ENCODE peak calls at places on chromosomes 3 and 15, in four cellular contexts. T is kidney, K is Peyer's patch, Y is neural progenitor cell. P is an unnamed sample. For H3K4me1 and H3K9me3, the result is how much of the 10 kb centered on the place peaks cover.

GRCh38 chr15:47965297-47965696 is 155.5 kb upstream of the SLC24A5 start:
- DNase-seq in T (no peak), K (no peak), Y (peak), P (no peak)

GRCh38 chr3:127487196-127487595 is 103.3 kb downstream of the TPRA1 start:
- DNase-seq in Y (no peak), K (no peak), T (no peak), P (no peak)

GRCh38 chr3:172516318-172517214 is 6.7 kb downstream of the TNFSF10 start:
- DNase-seq in Y (no peak), K (no peak), T (no peak), P (no peak)

GRCh38 chr3:36488077-36488789 is 107.9 kb downstream of the STAC start:
- DNase-seq in T (no peak), Y (no peak), K (no peak), P (no peak)

GRCh38 chr3:193805448-193805847 is 212.4 kb downstream of the OPA1 start:
- DNase-seq in T (peak), K (no peak), Y (no peak), P (no peak)

GRCh38 chr15:83088876-83089275 is 18.6 kb upstream of the TM6SF1 start:
- DNase-seq in Y (no peak), K (no peak), T (no peak), P (no peak)

GRCh38 chr3:126259411-126260391 is 79.3 kb upstream of the ALDH1L1 start:
- DNase-seq in Y (peak), T (no peak), K (no peak), P (no peak)

GRCh38 chr3:173945081-173945652 is 547.6 kb downstream of the NLGN1 start:
- DNase-seq in T (no peak), Y (no peak), K (no peak), P (no peak)

GRCh38 chr3:125148016-125148812 is 64.3 kb downstream of the SLC12A8 start:
- DNase-seq in T (no peak), K (no peak), Y (no peak), P (no peak)

GRCh38 chr15:78035861-78036476 is 41.5 kb downstream of the TBC1D2B start:
- DNase-seq in K (no peak), Y (no peak), T (no peak), P (no peak)

GRCh38 chr3:129034650-129035049 is 25.9 kb upstream of the GP9 start:
- DNase-seq in T (no peak), K (no peak), Y (no peak), P (no peak)

GRCh38 chr3:128703561-128703960 is 22.4 kb upstream of the RAB7A start:
- DNase-seq in T (no peak), Y (no peak), K (no peak), P (no peak)

GRCh38 chr3:176579741-176580185 is 617.5 kb downstream of the TBL1XR1 start:
- DNase-seq in T (no peak), Y (no peak), K (no peak), P (no peak)

GRCh38 chr3:176041812-176042211 is 1155.5 kb downstream of the TBL1XR1 start:
- DNase-seq in T (no peak), K (no peak), Y (no peak), P (no peak)

GRCh38 chr3:13077431-13078157 is 4.4 kb upstream of the IQSEC1 start:
- DNase-seq in K (no peak), T (no peak), Y (no peak), P (no peak)

GRCh38 chr15:90265271-90266060 is at the start of gene NGRN:
- DNase-seq in K (peak), Y (peak), T (peak), P (peak)

GRCh38 chr15:67501177-67501835 is 19.6 kb upstream of the C15orf61 start:
- DNase-seq in Y (no peak), T (no peak), K (no peak), P (no peak)

GRCh38 chr15:41779662-41780157 is 5.4 kb downstream of the MAPKBP1 start:
- DNase-seq in T (no peak), K (no peak), Y (no peak), P (no peak)

GRCh38 chr15:41774873-41775417 is 661 bp downstream of the MAPKBP1 start:
- DNase-seq in T (no peak), Y (no peak), K (no peak), P (no peak)

GRCh38 chr15:41778503-41778902 is 4.2 kb downstream of the MAPKBP1 start:
- DNase-seq in T (no peak), Y (no peak), K (no peak), P (no peak)

GRCh38 chr15:41775651-41776050 is 1.4 kb downstream of the MAPKBP1 start:
- DNase-seq in T (no peak), Y (no peak), K (no peak), P (no peak)

GRCh38 chr15:41777421-41777973 is 3.2 kb downstream of the MAPKBP1 start:
- DNase-seq in T (no peak), Y (no peak), K (no peak), P (no peak)
- H3K4me1 ChIP-seq in T (under half), Y (under half), K (under half), P (under half)

GRCh38 chr15:58077427-58077826 is 11.9 kb upstream of the ALDH1A2 start:
- DNase-seq in Y (peak), T (no peak), K (no peak), P (no peak)
- TF ChIP-seq CTCF in Y (peak), T (peak), K (no peak), P (no peak)

DNA sequence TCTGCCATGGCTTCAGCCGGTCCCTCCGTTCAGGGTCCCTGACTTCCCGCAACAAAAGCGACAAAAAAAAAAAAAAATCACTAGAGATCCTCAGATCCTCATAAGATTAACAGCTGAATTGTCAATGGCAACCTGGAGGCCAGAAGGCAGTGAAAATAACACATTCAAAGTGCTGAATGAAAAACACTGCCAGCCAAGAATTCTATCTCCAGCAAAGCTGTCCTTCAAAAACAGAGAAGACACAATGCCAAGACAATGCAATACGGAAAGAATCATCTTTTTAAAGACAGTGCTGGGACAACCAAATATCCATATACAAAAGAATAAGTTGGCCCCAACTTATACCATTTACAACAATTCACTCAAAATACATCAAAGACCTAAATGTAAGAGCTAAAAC is 21.6 kb downstream of the MTHFS start:
- DNase-seq in Y (no peak), K (no peak), T (no peak), P (no peak)
- H3K9me3 ChIP-seq in Y (under half), K (under half), T (under half), P (under half)

DNA sequence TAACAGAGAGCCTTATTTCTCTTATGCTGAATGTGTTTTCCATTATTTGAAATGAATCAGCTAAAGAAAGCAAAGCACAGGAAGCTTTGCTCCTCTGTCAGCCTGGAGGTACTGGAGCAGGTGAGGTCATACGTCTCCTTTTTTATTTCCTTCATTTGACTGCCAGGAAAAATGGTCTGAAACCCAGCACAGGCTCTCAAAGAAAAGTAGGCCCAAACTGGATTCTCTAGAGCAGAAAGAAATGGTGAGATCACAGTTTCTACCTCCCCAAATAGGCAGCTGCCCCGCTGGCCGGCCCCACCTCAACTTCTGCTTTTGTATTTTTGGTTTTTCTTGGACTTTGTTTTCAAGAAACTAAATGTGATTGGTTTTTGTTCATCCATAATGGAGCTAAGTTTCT is 95.1 kb downstream of the RPL39L start:
- DNase-seq in K (peak), T (no peak), Y (no peak), P (no peak)
- H3K4me1 ChIP-seq in K (under half), T (under half), Y (under half), P (half or more)

DNA sequence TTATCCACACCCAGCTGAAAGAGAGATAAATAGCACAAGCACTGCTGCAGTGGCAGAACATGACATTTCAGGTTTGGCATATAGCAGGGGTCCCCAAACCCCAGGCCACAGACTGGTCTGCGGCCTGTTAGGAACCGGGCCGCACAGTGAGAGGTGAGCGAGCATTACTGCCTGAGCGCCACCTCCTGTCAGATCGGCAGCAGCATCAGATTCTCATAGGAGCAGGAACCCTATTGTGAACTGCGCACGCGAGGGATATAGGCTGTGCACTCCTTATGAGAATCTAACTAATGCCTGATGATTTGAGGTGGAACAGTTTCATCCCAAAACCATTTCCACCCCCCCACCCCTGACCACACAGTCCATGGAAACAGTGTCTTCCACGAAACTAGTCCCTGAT is 54.6 kb downstream of the CCR4 start:
- DNase-seq in K (no peak), T (no peak), Y (peak), P (no peak)
- TF ChIP-seq CTCF in K (no peak), T (no peak), Y (peak), P (no peak)

DNA sequence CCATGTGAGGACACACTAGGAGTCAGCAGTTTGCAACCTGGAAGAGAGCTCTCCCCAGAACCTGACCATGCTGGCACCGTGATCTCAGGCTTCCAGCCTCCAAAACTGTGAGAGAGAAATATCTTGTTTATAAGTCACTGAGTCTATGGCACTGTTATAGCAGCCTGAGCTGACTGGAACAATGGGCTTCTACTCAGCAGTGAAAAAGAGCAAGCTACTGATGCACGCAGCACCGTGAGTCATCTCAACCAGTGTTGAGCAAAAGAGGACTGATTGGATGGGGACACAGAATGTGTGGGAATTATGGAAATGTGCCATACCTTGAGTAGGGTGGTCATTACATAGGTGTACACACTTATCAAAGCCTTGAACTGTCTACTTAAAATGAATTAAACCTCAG is 230.4 kb downstream of the PLCL2 start:
- DNase-seq in T (no peak), Y (no peak), K (no peak), P (no peak)
- H3K9me3 ChIP-seq in T (under half), Y (under half), K (under half), P (under half)

GRCh38 chr3:17908399-17909191 is 166.2 kb upstream of the TBC1D5 start:
- DNase-seq in K (no peak), Y (no peak), T (no peak), P (no peak)

GRCh38 chr3:17910922-17911321 is 168.5 kb upstream of the TBC1D5 start:
- DNase-seq in K (no peak), T (no peak), Y (no peak), P (no peak)

GRCh38 chr3:17901893-17902292 is 159.5 kb upstream of the TBC1D5 start:
- DNase-seq in T (no peak), K (no peak), Y (no peak), P (no peak)

GRCh38 chr3:17905996-17906395 is 163.6 kb upstream of the TBC1D5 start:
- DNase-seq in T (no peak), Y (no peak), K (no peak), P (no peak)
- H3K4me1 ChIP-seq in T (under half), Y (under half), K (under half), P (under half)

GRCh38 chr3:144843099-144843498 is 871.5 kb downstream of the DIPK2A start:
- DNase-seq in T (no peak), Y (no peak), K (no peak), P (no peak)
- TF ChIP-seq CTCF in T (no peak), Y (peak), K (no peak), P (no peak)

GRCh38 chr3:690770-691169 is 402.1 kb upstream of the CNTN6 start:
- DNase-seq in K (no peak), T (no peak), Y (no peak), P (no peak)
- H3K9me3 ChIP-seq in K (under half), T (under half), Y (under half), P (under half)

P was measured in CD8-positive, alpha-beta T cell.